ENCODE peak calls at places on chromosomes 6 and 20, in four cellular contexts. One of them, this sample, is unnamed.
A peak's percentile ranks its signal among the peaks of the same experiment; 100 is the strongest.

GRCh38 chr6:47064274-47064673 is 22.1 kb upstream of the ADGRF1 start:
- DNase-seq in IMR-90: no peak
- DNase-seq in trophoblast cell: no peak
- DNase-seq in mesenchymal stem cell: no peak
- DNase-seq in this sample: no peak

GRCh38 chr6:10384333-10384718 is 30.5 kb downstream of the TFAP2A start:
- DNase-seq in IMR-90: no peak
- DNase-seq in mesenchymal stem cell: no peak
- DNase-seq in trophoblast cell: no peak
- DNase-seq in this sample: no peak

GRCh38 chr20:8545212-8545611 is 413.1 kb downstream of the PLCB1 start:
- DNase-seq in mesenchymal stem cell: no peak
- DNase-seq in trophoblast cell: no peak
- DNase-seq in IMR-90: peak; percentile 18
- DNase-seq in this sample: no peak

GRCh38 chr6:37514377-37514776 is 14.7 kb upstream of the CCDC167 start:
- DNase-seq in trophoblast cell: no peak
- DNase-seq in IMR-90: peak; percentile 77
- DNase-seq in mesenchymal stem cell: peak; percentile 54
- DNase-seq in this sample: peak; percentile 22

GRCh38 chr6:39891976-39892375 is 42.3 kb downstream of the MOCS1 start:
- DNase-seq in mesenchymal stem cell: peak; percentile 42
- DNase-seq in IMR-90: peak; percentile 19
- DNase-seq in trophoblast cell: no peak
- DNase-seq in this sample: no peak

GRCh38 chr20:34579936-34580587 is 21.5 kb downstream of the MAP1LC3A start:
- DNase-seq in IMR-90: peak; percentile 34
- DNase-seq in mesenchymal stem cell: no peak
- DNase-seq in trophoblast cell: no peak
- DNase-seq in this sample: no peak

GRCh38 chr6:149919834-149920225 is 3.1 kb downstream of the RAET1G start:
- DNase-seq in trophoblast cell: no peak
- DNase-seq in IMR-90: no peak
- DNase-seq in mesenchymal stem cell: no peak
- DNase-seq in this sample: no peak

GRCh38 chr6:40436685-40437604 is 150.2 kb downstream of the LRFN2 start:
- DNase-seq in IMR-90: no peak
- DNase-seq in mesenchymal stem cell: peak; percentile 42
- DNase-seq in trophoblast cell: no peak
- DNase-seq in this sample: no peak

GRCh38 chr6:69624944-69625343 is 171.9 kb downstream of the LMBRD1 start:
- DNase-seq in IMR-90: no peak
- DNase-seq in mesenchymal stem cell: peak; percentile 38
- DNase-seq in trophoblast cell: peak; percentile 53
- DNase-seq in this sample: no peak

GRCh38 chr20:5688431-5688972 is 61.7 kb upstream of the SHLD1 start:
- DNase-seq in trophoblast cell: peak; percentile 37
- DNase-seq in IMR-90: no peak
- DNase-seq in mesenchymal stem cell: no peak
- DNase-seq in this sample: no peak

GRCh38 chr6:154292066-154292465 is 64.5 kb downstream of the IPCEF1 start:
- DNase-seq in trophoblast cell: no peak
- DNase-seq in IMR-90: peak; percentile 24
- DNase-seq in mesenchymal stem cell: peak; percentile 9
- DNase-seq in this sample: no peak

GRCh38 chr20:15951711-15952110 is 621.5 kb downstream of the KIF16B start:
- DNase-seq in trophoblast cell: peak; percentile 68
- DNase-seq in IMR-90: no peak
- DNase-seq in mesenchymal stem cell: no peak
- DNase-seq in this sample: no peak

GRCh38 chr20:56778765-56779195 is 149.7 kb downstream of the TFAP2C start:
- DNase-seq in mesenchymal stem cell: peak; percentile 85
- DNase-seq in trophoblast cell: no peak
- DNase-seq in IMR-90: peak; percentile 42
- DNase-seq in this sample: peak; percentile 51

GRCh38 chr20:50304501-50304856 is 113.8 kb downstream of the CEBPB start:
- DNase-seq in trophoblast cell: no peak
- DNase-seq in mesenchymal stem cell: peak; percentile 81
- DNase-seq in IMR-90: peak; percentile 91
- DNase-seq in this sample: no peak

GRCh38 chr20:17645546-17646208 is 36.4 kb downstream of the RRBP1 start:
- DNase-seq in IMR-90: no peak
- DNase-seq in mesenchymal stem cell: no peak
- DNase-seq in trophoblast cell: peak; percentile 53
- DNase-seq in this sample: no peak

GRCh38 chr6:37794825-37795224 is 24.7 kb upstream of the ZFAND3 start:
- DNase-seq in mesenchymal stem cell: peak; percentile 35
- DNase-seq in IMR-90: peak; percentile 64
- DNase-seq in trophoblast cell: no peak
- DNase-seq in this sample: no peak

GRCh38 chr6:27205375-27206278 is 41.9 kb upstream of the PRSS16 start:
- DNase-seq in IMR-90: peak; percentile 24
- DNase-seq in trophoblast cell: peak; percentile 70
- DNase-seq in mesenchymal stem cell: peak; percentile 16
- DNase-seq in this sample: peak; percentile 93

GRCh38 chr20:22807646-22808045 is 223.3 kb upstream of the FOXA2 start:
- DNase-seq in mesenchymal stem cell: no peak
- DNase-seq in IMR-90: peak; percentile 1
- DNase-seq in trophoblast cell: no peak
- DNase-seq in this sample: no peak

GRCh38 chr6:28985396-28986164 is 19.5 kb downstream of the ZNF311 start:
- DNase-seq in IMR-90: peak; percentile 98
- DNase-seq in trophoblast cell: peak; percentile 98
- DNase-seq in mesenchymal stem cell: peak; percentile 97
- DNase-seq in this sample: peak; percentile 100

GRCh38 chr6:41193884-41194283 is 7.1 kb downstream of the TREML2 start:
- DNase-seq in trophoblast cell: no peak
- DNase-seq in IMR-90: no peak
- DNase-seq in mesenchymal stem cell: no peak
- DNase-seq in this sample: no peak

GRCh38 chr20:40770564-40771307 is 81.7 kb upstream of the MAFB start:
- DNase-seq in IMR-90: no peak
- DNase-seq in mesenchymal stem cell: no peak
- DNase-seq in trophoblast cell: no peak
- DNase-seq in this sample: no peak

GRCh38 chr20:62301773-62302340 is 940 bp upstream of the ADRM1 start:
- DNase-seq in mesenchymal stem cell: peak; percentile 97
- DNase-seq in IMR-90: peak; percentile 91
- DNase-seq in trophoblast cell: peak; percentile 98
- DNase-seq in this sample: peak; percentile 99

GRCh38 chr6:23175391-23175790 is 606.0 kb downstream of the HDGFL1 start:
- DNase-seq in trophoblast cell: no peak
- DNase-seq in IMR-90: no peak
- DNase-seq in mesenchymal stem cell: peak; percentile 80
- DNase-seq in this sample: no peak

GRCh38 chr6:139595183-139595582 is 220.7 kb upstream of the CITED2 start:
- DNase-seq in trophoblast cell: peak; percentile 74
- DNase-seq in IMR-90: peak; percentile 65
- DNase-seq in mesenchymal stem cell: peak; percentile 75
- DNase-seq in this sample: no peak

GRCh38 chr20:40741507-40742106 is 52.6 kb upstream of the MAFB start:
- DNase-seq in IMR-90: peak; percentile 34
- DNase-seq in mesenchymal stem cell: peak; percentile 30
- DNase-seq in trophoblast cell: peak; percentile 67
- DNase-seq in this sample: peak; percentile 73

GRCh38 chr6:15409301-15410125 is 163.6 kb downstream of the JARID2 start:
- DNase-seq in trophoblast cell: peak; percentile 98
- DNase-seq in mesenchymal stem cell: no peak
- DNase-seq in IMR-90: no peak
- DNase-seq in this sample: peak; percentile 88

GRCh38 chr6:76165471-76166221 is 93.2 kb upstream of the IMPG1 start:
- DNase-seq in mesenchymal stem cell: no peak
- DNase-seq in trophoblast cell: no peak
- DNase-seq in IMR-90: no peak
- DNase-seq in this sample: no peak

GRCh38 chr6:168648240-168648639 is 207.3 kb downstream of the SMOC2 start:
- DNase-seq in mesenchymal stem cell: no peak
- DNase-seq in IMR-90: no peak
- DNase-seq in trophoblast cell: peak; percentile 21
- DNase-seq in this sample: no peak

GRCh38 chr6:135871296-135871695 is 19.8 kb downstream of the PDE7B start:
- DNase-seq in mesenchymal stem cell: no peak
- DNase-seq in IMR-90: peak; percentile 63
- DNase-seq in trophoblast cell: no peak
- DNase-seq in this sample: no peak

GRCh38 chr20:49147269-49147668 is 40.9 kb downstream of the STAU1 start:
- DNase-seq in IMR-90: no peak
- DNase-seq in trophoblast cell: no peak
- DNase-seq in mesenchymal stem cell: no peak
- DNase-seq in this sample: no peak

GRCh38 chr6:100262086-100262485 is 202.6 kb downstream of the SIM1 start:
- DNase-seq in mesenchymal stem cell: no peak
- DNase-seq in IMR-90: no peak
- DNase-seq in trophoblast cell: no peak
- DNase-seq in this sample: no peak

GRCh38 chr6:52423971-52424381 is 3.8 kb downstream of the EFHC1 start:
- DNase-seq in IMR-90: peak; percentile 90
- DNase-seq in trophoblast cell: peak; percentile 79
- DNase-seq in mesenchymal stem cell: peak; percentile 85
- DNase-seq in this sample: peak; percentile 90

DNA sequence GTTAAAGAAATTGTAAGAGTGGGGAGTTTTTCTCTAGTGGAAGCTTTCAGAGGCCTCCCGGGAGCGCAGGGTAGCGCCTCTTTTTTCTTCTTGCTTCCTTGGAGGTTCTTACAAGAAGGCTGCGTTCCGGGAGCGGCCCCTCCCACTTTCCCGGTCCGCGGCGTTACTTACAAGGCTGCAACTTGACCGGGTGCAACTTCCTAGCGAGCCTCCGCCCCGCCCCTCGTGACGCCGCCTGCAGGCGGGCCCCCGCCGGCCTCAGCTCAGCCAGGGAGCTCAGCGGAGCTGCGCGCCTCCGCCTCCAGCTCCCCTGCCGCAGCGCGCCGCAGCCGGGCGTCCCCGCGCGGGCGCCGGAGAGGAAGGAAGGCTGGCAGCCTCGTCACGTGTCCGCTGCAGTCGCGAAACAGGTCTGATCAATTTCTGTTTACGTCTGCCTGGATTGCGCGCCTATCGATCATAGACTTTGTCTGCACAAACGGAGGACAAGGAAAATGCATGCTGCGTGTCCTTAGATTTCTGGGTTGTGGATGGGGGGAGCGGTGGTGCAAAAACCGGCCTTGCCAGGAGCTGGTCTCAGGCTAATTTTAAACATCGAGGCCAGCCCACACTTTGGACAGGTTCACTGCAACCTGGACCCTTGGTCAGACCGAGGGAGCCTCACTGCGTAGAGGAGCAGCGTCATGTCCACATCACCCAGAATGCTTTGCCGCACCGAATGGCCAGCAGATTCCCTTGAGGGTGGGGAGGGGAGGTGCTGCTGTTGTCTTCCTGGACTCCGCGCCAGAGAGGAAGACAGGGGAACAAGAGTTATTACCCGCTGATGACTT is at the start of the genes FAM217B and PPP1R3D:
- DNase-seq in mesenchymal stem cell: peak; percentile 97
- DNase-seq in IMR-90: peak; percentile 96
- DNase-seq in trophoblast cell: peak; percentile 97
- DNase-seq in this sample: peak; percentile 96
- H3K23ac ChIP-seq in mesenchymal stem cell: no peak within 1 kb of the TSS
- H3K23ac ChIP-seq in IMR-90: peak within 1 kb of the TSS; percentile 92
- H3K23ac ChIP-seq in trophoblast cell: no peak within 1 kb of the TSS
- H3K23ac ChIP-seq in this sample: peak within 1 kb of the TSS; percentile 92

GRCh38 chr6:165735065-165735464 is 72.0 kb upstream of the PDE10A start:
- DNase-seq in mesenchymal stem cell: no peak
- DNase-seq in IMR-90: no peak
- DNase-seq in trophoblast cell: no peak
- DNase-seq in this sample: no peak
- H3K18ac ChIP-seq in mesenchymal stem cell: no peak overlapping the region
- H3K18ac ChIP-seq in IMR-90: no peak overlapping the region
- H3K18ac ChIP-seq in trophoblast cell: no peak overlapping the region
- H3K18ac ChIP-seq in this sample: no peak overlapping the region

DNA sequence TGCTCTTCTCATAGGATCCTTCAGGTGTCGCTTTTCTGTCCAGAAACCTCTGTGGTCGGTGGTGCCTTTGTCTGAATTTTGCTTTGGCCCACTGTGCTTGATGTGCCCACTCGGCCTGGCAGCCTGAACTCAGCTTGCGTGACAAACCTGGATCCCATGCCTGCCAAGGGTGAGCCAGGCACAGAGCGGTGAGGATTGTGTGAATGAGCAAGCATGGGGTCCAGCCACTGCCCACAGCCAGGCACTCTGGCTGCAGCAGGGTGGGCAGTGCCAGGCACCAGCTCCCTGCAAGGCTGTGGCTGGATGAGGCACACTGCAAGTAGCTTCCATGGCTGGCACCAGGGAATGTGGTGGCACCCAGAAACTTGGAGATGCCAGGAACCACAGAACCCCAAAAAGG is 110.3 kb downstream of the THEMIS start:
- DNase-seq in trophoblast cell: no peak
- DNase-seq in IMR-90: no peak
- DNase-seq in mesenchymal stem cell: no peak
- DNase-seq in this sample: no peak
- H3K23ac ChIP-seq in trophoblast cell: no peak overlapping the region
- H3K23ac ChIP-seq in IMR-90: no peak overlapping the region
- H3K23ac ChIP-seq in mesenchymal stem cell: no peak overlapping the region
- H3K23ac ChIP-seq in this sample: no peak overlapping the region

DNA sequence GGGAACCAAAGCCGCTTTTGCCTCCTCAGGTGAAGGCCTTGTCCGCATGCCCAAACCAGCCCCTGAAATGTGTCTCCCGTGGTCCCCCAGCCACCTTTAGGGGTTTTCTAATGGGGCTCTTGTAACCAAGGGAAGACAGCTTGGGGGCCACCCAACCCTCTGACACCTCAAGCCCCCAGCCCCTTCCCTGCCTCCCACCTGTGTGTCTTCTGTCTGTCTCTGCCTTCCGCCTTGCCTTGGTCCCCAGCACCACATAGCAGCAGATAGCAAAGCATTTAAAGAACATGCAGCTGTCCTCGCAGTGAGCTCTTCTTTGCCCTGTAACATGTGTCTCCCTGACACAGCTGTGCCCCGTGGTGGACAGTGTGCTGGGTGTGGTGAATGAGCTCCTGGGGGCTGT is 9.6 kb downstream of the BPIFB3 start:
- DNase-seq in mesenchymal stem cell: no peak
- DNase-seq in IMR-90: no peak
- DNase-seq in trophoblast cell: no peak
- DNase-seq in this sample: no peak
- H3K18ac ChIP-seq in mesenchymal stem cell: no peak overlapping the region
- H3K18ac ChIP-seq in IMR-90: no peak overlapping the region
- H3K18ac ChIP-seq in trophoblast cell: no peak overlapping the region
- H3K18ac ChIP-seq in this sample: no peak overlapping the region

GRCh38 chr6:44219053-44219814 is 2.5 kb downstream of the MYMX start:
- DNase-seq in IMR-90: peak; percentile 55
- DNase-seq in mesenchymal stem cell: peak; percentile 87
- DNase-seq in trophoblast cell: peak; percentile 84
- DNase-seq in this sample: peak; percentile 93

GRCh38 chr6:44219815-44220784 is 3.3 kb upstream of the SLC29A1 start:
- DNase-seq in IMR-90: no peak
- DNase-seq in trophoblast cell: no peak
- DNase-seq in mesenchymal stem cell: no peak
- DNase-seq in this sample: no peak

GRCh38 chr6:44216677-44217331 is at the start of gene MYMX:
- DNase-seq in trophoblast cell: no peak
- DNase-seq in mesenchymal stem cell: no peak
- DNase-seq in IMR-90: no peak
- DNase-seq in this sample: peak; percentile 40

GRCh38 chr6:44214307-44214706 is 2.4 kb upstream of the MYMX start:
- DNase-seq in mesenchymal stem cell: no peak
- DNase-seq in IMR-90: no peak
- DNase-seq in trophoblast cell: no peak
- DNase-seq in this sample: no peak

GRCh38 chr6:44217332-44218143 is 812 bp downstream of the MYMX start:
- DNase-seq in IMR-90: peak; percentile 14
- DNase-seq in trophoblast cell: no peak
- DNase-seq in mesenchymal stem cell: no peak
- DNase-seq in this sample: peak; percentile 35
- H3K23ac ChIP-seq in IMR-90: no peak overlapping the region
- H3K23ac ChIP-seq in trophoblast cell: no peak overlapping the region
- H3K23ac ChIP-seq in mesenchymal stem cell: no peak overlapping the region
- H3K23ac ChIP-seq in this sample: no peak overlapping the region

This sample was measured in mesendoderm.